ENCODE peak calls at places on chromosomes 13 and 19, in nine cellular contexts. N is Right ventricle myocardium superior; F is gastroesophageal sphincter; K is heart right ventricle; C is left colon; D is left cardiac atrium; Z is central memory CD8-positive, alpha-beta T cell; Y is activated naive CD8-positive, alpha-beta T cell treated with anti-CD3 and anti-CD28 coated beads, Interleukin-2, amount 10 ng/mL, durations not matched to agents 7 days and 5 days; I is body of pancreas. J is an unnamed sample.

GRCh38 chr19:30227661-30228112 is 144.5 kb upstream of the ZNF536 start:
- ATAC-seq in N (peak; percentile 77), F (peak; percentile 74), K (peak; percentile 60), C (peak; percentile 91), D (peak; percentile 80), Z (no peak), Y (peak; percentile 65), I (peak; percentile 85), J (peak; percentile 61)

GRCh38 chr19:2048959-2049740 is 1.9 kb downstream of the MKNK2 start:
- ATAC-seq in N (peak; percentile 5), F (no peak), K (peak; percentile 27), C (peak; percentile 0), D (peak; percentile 2), Z (no peak), Y (no peak), I (no peak), J (no peak)

GRCh38 chr13:63595811-63596210 is 2180.2 kb upstream of the PCDH20 start:
- ATAC-seq in N (no peak), F (no peak), K (no peak), C (no peak), D (no peak), Z (no peak), Y (no peak), I (no peak), J (no peak)

GRCh38 chr13:36914648-36915047 is 5.4 kb downstream of the SMAD9 start:
- ATAC-seq in N (no peak), F (no peak), K (no peak), C (no peak), D (no peak), Z (no peak), Y (no peak), I (no peak), J (no peak)

GRCh38 chr13:43132228-43132627 is 108.8 kb downstream of the DNAJC15 start:
- ATAC-seq in N (peak; percentile 75), F (no peak), K (peak; percentile 75), C (peak; percentile 97), D (peak; percentile 51), Z (no peak), Y (no peak), I (peak; percentile 60), J (peak; percentile 76)

GRCh38 chr13:33799950-33800592 is 17.9 kb upstream of the RFC3 start:
- ATAC-seq in N (peak; percentile 25), F (no peak), K (peak; percentile 55), C (peak; percentile 45), D (no peak), Z (no peak), Y (no peak), I (peak; percentile 49), J (no peak)

GRCh38 chr19:4199699-4200293 is 17.3 kb downstream of the ANKRD24 start:
- ATAC-seq in N (no peak), F (no peak), K (no peak), C (peak; percentile 80), D (no peak), Z (no peak), Y (no peak), I (no peak), J (no peak)

GRCh38 chr19:47435196-47435595 is 15.9 kb upstream of the MEIS3 start:
- ATAC-seq in N (no peak), F (no peak), K (no peak), C (no peak), D (no peak), Z (peak; percentile 52), Y (peak; percentile 74), I (no peak), J (no peak)

GRCh38 chr13:37627428-37627827 is 28.9 kb upstream of the POSTN start:
- ATAC-seq in N (no peak), F (no peak), K (no peak), C (no peak), D (no peak), Z (no peak), Y (no peak), I (no peak), J (no peak)

GRCh38 chr19:35757231-35757748 is 461 bp upstream of the HSPB6 start:
- ATAC-seq in N (peak; percentile 52), F (peak; percentile 72), K (peak; percentile 77), C (no peak), D (peak; percentile 60), Z (no peak), Y (peak; percentile 5), I (peak; percentile 5), J (peak; percentile 14)

GRCh38 chr19:52170304-52170703 is 1.1 kb downstream of the ZNF836 start:
- ATAC-seq in N (no peak), F (no peak), K (peak; percentile 48), C (peak; percentile 41), D (no peak), Z (no peak), Y (peak; percentile 29), I (no peak), J (no peak)

GRCh38 chr19:6271721-6272410 is 7.9 kb downstream of the MLLT1 start:
- ATAC-seq in N (peak; percentile 85), F (peak; percentile 73), K (peak; percentile 88), C (peak; percentile 28), D (peak; percentile 79), Z (no peak), Y (no peak), I (peak; percentile 40), J (no peak)

GRCh38 chr19:3218037-3218661 is 6.3 kb upstream of the CELF5 start:
- ATAC-seq in N (no peak), F (no peak), K (no peak), C (no peak), D (no peak), Z (no peak), Y (no peak), I (no peak), J (peak; percentile 15)

GRCh38 chr19:56507446-56508281 is at the start of gene ZNF471:
- ATAC-seq in N (peak; percentile 100), F (peak; percentile 100), K (peak; percentile 100), C (peak; percentile 99), D (peak; percentile 100), Z (peak; percentile 86), Y (peak; percentile 99), I (peak; percentile 98), J (peak; percentile 100)

J was measured in esophagus mucosa.